ENCODE peak calls at places on chromosomes 2 and 18, in seven cellular contexts. One of them, this sample, is unnamed. For H3K36me3, the result is how much of the 10 kb centered on the place peaks cover.

GRCh38 chr2:120415728-120416509 is 70.0 kb downstream of the INHBB start:
- DNase-seq in WERI-Rb-1: no peak
- DNase-seq in right lobe of liver: no peak
- DNase-seq in spleen: peak
- DNase-seq in osteoblast: peak
- DNase-seq in IMR-90: no peak
- DNase-seq in Peyer's patch: peak
- DNase-seq in this sample: no peak

GRCh38 chr2:237296756-237297155 is 117.2 kb downstream of the COL6A3 start:
- DNase-seq in right lobe of liver: no peak
- DNase-seq in IMR-90: peak
- DNase-seq in osteoblast: no peak
- DNase-seq in Peyer's patch: no peak
- DNase-seq in WERI-Rb-1: no peak
- DNase-seq in spleen: no peak
- DNase-seq in this sample: no peak

GRCh38 chr2:112727276-112728028 is 6.6 kb downstream of the NT5DC4 start:
- DNase-seq in spleen: no peak
- DNase-seq in right lobe of liver: peak
- DNase-seq in Peyer's patch: no peak
- DNase-seq in IMR-90: no peak
- DNase-seq in WERI-Rb-1: no peak
- DNase-seq in osteoblast: no peak
- DNase-seq in this sample: no peak

GRCh38 chr2:173997269-173997668 is 32.1 kb upstream of the SP3 start:
- DNase-seq in spleen: peak
- DNase-seq in WERI-Rb-1: no peak
- DNase-seq in IMR-90: peak
- DNase-seq in right lobe of liver: peak
- DNase-seq in osteoblast: no peak
- DNase-seq in Peyer's patch: peak
- DNase-seq in this sample: peak

GRCh38 chr2:19574788-19575260 is 216.4 kb upstream of the OSR1 start:
- DNase-seq in spleen: no peak
- DNase-seq in right lobe of liver: no peak
- DNase-seq in WERI-Rb-1: no peak
- DNase-seq in IMR-90: peak
- DNase-seq in osteoblast: peak
- DNase-seq in Peyer's patch: peak
- DNase-seq in this sample: peak

GRCh38 chr18:47260138-47260923 is 8.9 kb upstream of the SKOR2 start:
- DNase-seq in osteoblast: no peak
- DNase-seq in Peyer's patch: no peak
- DNase-seq in right lobe of liver: peak
- DNase-seq in spleen: no peak
- DNase-seq in WERI-Rb-1: peak
- DNase-seq in IMR-90: peak
- DNase-seq in this sample: peak

GRCh38 chr2:128421286-128421685 is 102.6 kb upstream of the HS6ST1 start:
- DNase-seq in Peyer's patch: no peak
- DNase-seq in spleen: peak
- DNase-seq in right lobe of liver: peak
- DNase-seq in osteoblast: no peak
- DNase-seq in IMR-90: no peak
- DNase-seq in WERI-Rb-1: no peak
- DNase-seq in this sample: no peak

GRCh38 chr2:240922234-240922981 is 16.3 kb downstream of the CROCC2 start:
- DNase-seq in right lobe of liver: peak
- DNase-seq in spleen: peak
- DNase-seq in osteoblast: peak
- DNase-seq in IMR-90: no peak
- DNase-seq in Peyer's patch: peak
- DNase-seq in WERI-Rb-1: peak
- DNase-seq in this sample: no peak

GRCh38 chr18:48408111-48408726 is 964 bp downstream of the ZBTB7C start:
- DNase-seq in right lobe of liver: no peak
- DNase-seq in IMR-90: no peak
- DNase-seq in spleen: peak
- DNase-seq in osteoblast: no peak
- DNase-seq in WERI-Rb-1: peak
- DNase-seq in Peyer's patch: no peak
- DNase-seq in this sample: no peak

GRCh38 chr18:48667276-48668254 is 128.7 kb downstream of the CTIF start:
- DNase-seq in osteoblast: peak
- DNase-seq in Peyer's patch: no peak
- DNase-seq in WERI-Rb-1: peak
- DNase-seq in spleen: no peak
- DNase-seq in IMR-90: peak
- DNase-seq in right lobe of liver: peak
- DNase-seq in this sample: no peak

GRCh38 chr2:219254590-219255219 is 987 bp upstream of the TUBA4A start:
- DNase-seq in Peyer's patch: peak
- DNase-seq in osteoblast: peak
- DNase-seq in right lobe of liver: no peak
- DNase-seq in IMR-90: no peak
- DNase-seq in WERI-Rb-1: no peak
- DNase-seq in spleen: no peak
- DNase-seq in this sample: no peak

GRCh38 chr18:79606621-79607331 is 72.8 kb upstream of the CTDP1 start:
- DNase-seq in WERI-Rb-1: no peak
- DNase-seq in spleen: peak
- DNase-seq in Peyer's patch: peak
- DNase-seq in osteoblast: peak
- DNase-seq in right lobe of liver: peak
- DNase-seq in IMR-90: no peak
- DNase-seq in this sample: peak

GRCh38 chr2:88161446-88161845 is 8.7 kb upstream of the THNSL2 start:
- DNase-seq in spleen: no peak
- DNase-seq in osteoblast: no peak
- DNase-seq in WERI-Rb-1: no peak
- DNase-seq in right lobe of liver: no peak
- DNase-seq in IMR-90: no peak
- DNase-seq in Peyer's patch: no peak
- DNase-seq in this sample: no peak

GRCh38 chr2:7438855-7439254 is 521.6 kb downstream of the RNF144A start:
- DNase-seq in IMR-90: no peak
- DNase-seq in Peyer's patch: no peak
- DNase-seq in right lobe of liver: no peak
- DNase-seq in osteoblast: no peak
- DNase-seq in WERI-Rb-1: no peak
- DNase-seq in spleen: no peak
- DNase-seq in this sample: no peak

GRCh38 chr2:236745420-236746210 is 176.0 kb downstream of the ACKR3 start:
- DNase-seq in WERI-Rb-1: peak
- DNase-seq in spleen: no peak
- DNase-seq in osteoblast: no peak
- DNase-seq in right lobe of liver: no peak
- DNase-seq in Peyer's patch: no peak
- DNase-seq in IMR-90: peak
- DNase-seq in this sample: no peak

GRCh38 chr2:75416420-75417342 is 144.1 kb downstream of the EVA1A start:
- DNase-seq in spleen: no peak
- DNase-seq in IMR-90: no peak
- DNase-seq in Peyer's patch: no peak
- DNase-seq in right lobe of liver: no peak
- DNase-seq in WERI-Rb-1: no peak
- DNase-seq in osteoblast: no peak
- DNase-seq in this sample: no peak

GRCh38 chr2:97726311-97727064 is 13.1 kb downstream of the ZAP70 start:
- DNase-seq in WERI-Rb-1: peak
- DNase-seq in IMR-90: peak
- DNase-seq in spleen: peak
- DNase-seq in osteoblast: peak
- DNase-seq in right lobe of liver: no peak
- DNase-seq in Peyer's patch: no peak
- DNase-seq in this sample: peak

GRCh38 chr2:120246546-120247300 is 5.9 kb upstream of the RALB start:
- DNase-seq in right lobe of liver: no peak
- DNase-seq in spleen: peak
- DNase-seq in osteoblast: peak
- DNase-seq in Peyer's patch: no peak
- DNase-seq in IMR-90: peak
- DNase-seq in WERI-Rb-1: peak
- DNase-seq in this sample: no peak

GRCh38 chr2:238646281-238646680 is 201.6 kb upstream of the TWIST2 start:
- DNase-seq in osteoblast: no peak
- DNase-seq in right lobe of liver: no peak
- DNase-seq in spleen: no peak
- DNase-seq in WERI-Rb-1: no peak
- DNase-seq in Peyer's patch: no peak
- DNase-seq in IMR-90: no peak
- DNase-seq in this sample: no peak

GRCh38 chr2:7646661-7647060 is 729.4 kb downstream of the RNF144A start:
- DNase-seq in osteoblast: no peak
- DNase-seq in spleen: no peak
- DNase-seq in WERI-Rb-1: no peak
- DNase-seq in IMR-90: no peak
- DNase-seq in right lobe of liver: no peak
- DNase-seq in Peyer's patch: no peak
- DNase-seq in this sample: no peak

DNA sequence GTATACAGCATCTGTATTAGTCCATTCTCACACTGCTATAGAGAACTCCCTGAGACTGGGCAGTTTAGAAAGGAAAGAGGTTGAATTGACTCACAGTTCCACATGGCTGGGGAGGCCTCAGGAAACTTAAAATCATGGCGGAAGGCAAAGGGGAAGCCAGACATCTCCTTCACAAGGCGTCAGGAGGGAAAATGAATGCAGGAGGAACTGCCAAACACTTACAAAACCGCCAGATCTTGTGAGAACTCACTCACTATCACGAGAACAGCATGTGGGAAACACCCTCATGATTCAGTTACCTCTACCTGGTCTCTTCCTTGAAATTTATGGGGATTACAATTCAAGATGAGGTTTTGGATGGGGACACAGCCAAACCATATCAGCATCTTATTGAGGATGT is 25.4 kb downstream of the MAP4K4 start:
- DNase-seq in right lobe of liver: no peak
- DNase-seq in IMR-90: no peak
- DNase-seq in Peyer's patch: no peak
- DNase-seq in osteoblast: no peak
- DNase-seq in WERI-Rb-1: no peak
- DNase-seq in spleen: no peak
- DNase-seq in this sample: no peak
- H3K4me3 ChIP-seq in right lobe of liver: no peak
- H3K4me3 ChIP-seq in IMR-90: no peak
- H3K4me3 ChIP-seq in Peyer's patch: no peak
- H3K4me3 ChIP-seq in osteoblast: no peak
- H3K4me3 ChIP-seq in WERI-Rb-1: no peak
- H3K4me3 ChIP-seq in spleen: no peak
- H3K4me3 ChIP-seq in this sample: no peak

DNA sequence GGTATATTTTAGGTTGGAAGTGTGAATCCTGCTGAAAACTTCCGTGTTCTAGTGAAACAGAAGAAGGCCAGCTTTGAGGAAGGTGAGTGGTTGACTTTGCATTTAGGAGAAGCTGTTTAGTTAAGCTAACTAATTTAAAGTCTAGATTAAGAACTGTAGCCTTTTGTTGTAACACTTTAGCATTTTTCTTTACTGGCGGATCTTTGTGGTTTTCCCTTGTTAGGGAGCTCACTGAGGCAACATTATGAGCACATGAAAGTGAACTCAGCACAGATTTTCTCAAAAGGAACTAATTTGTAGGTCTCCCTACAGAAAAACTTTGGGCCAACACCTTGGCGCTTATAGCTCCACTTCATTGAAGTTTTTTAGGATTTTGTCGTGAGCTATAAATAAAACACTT is 52.8 kb downstream of the XRCC5 start:
- DNase-seq in WERI-Rb-1: no peak
- DNase-seq in spleen: no peak
- DNase-seq in osteoblast: no peak
- DNase-seq in right lobe of liver: no peak
- DNase-seq in IMR-90: no peak
- DNase-seq in Peyer's patch: no peak
- DNase-seq in this sample: no peak
- H3K36me3 ChIP-seq in WERI-Rb-1: half or more
- H3K36me3 ChIP-seq in spleen: half or more
- H3K36me3 ChIP-seq in osteoblast: half or more
- H3K36me3 ChIP-seq in right lobe of liver: half or more
- H3K36me3 ChIP-seq in IMR-90: under half
- H3K36me3 ChIP-seq in Peyer's patch: half or more
- H3K36me3 ChIP-seq in this sample: under half

DNA sequence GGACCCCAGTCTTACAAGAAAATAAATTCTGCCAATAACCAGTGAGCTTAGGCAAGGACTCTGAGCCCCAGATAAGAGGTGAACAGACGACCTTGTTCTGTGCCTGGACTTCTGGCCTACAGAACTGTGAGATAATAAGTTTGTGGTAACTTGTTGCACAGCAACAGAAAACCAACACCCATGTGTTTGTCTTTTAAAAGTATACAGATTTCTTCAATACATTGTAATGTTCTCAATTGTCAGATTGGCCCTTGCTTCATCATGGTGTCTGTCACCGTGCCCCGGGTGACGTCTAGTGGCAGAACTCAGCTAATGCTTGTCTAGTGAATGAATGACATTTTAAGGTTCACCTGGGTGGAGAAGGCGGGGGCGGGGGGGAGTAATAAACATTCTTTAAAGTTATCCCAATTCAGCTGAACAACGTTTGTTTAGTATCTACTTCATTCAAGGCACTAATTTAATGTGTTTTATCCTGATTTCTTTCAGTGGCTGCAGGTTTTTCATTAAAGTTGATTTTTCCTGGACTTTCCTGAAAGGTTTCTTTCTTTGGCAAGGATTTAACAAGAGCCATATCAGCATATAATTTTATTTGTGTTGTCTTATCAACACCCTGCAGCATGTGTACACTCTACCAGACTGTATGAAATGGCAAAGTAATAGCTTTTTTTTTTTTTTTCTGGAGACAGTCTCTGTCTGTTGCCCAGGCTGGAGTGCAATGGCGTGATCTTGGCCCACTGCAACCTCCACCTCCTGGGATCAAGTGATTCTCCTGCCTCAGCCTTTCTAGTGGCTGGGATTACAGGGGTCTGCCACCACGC is 123.8 kb upstream of the DLX2 start:
- DNase-seq in IMR-90: no peak
- DNase-seq in osteoblast: no peak
- DNase-seq in WERI-Rb-1: no peak
- DNase-seq in spleen: no peak
- DNase-seq in Peyer's patch: peak
- DNase-seq in right lobe of liver: no peak
- DNase-seq in this sample: no peak
- TF ChIP-seq CTCF in IMR-90: no peak
- TF ChIP-seq CTCF in osteoblast: no peak
- TF ChIP-seq CTCF in WERI-Rb-1: no peak
- TF ChIP-seq CTCF in spleen: no peak
- TF ChIP-seq CTCF in Peyer's patch: peak
- TF ChIP-seq CTCF in right lobe of liver: peak
- TF ChIP-seq CTCF in this sample: no peak

DNA sequence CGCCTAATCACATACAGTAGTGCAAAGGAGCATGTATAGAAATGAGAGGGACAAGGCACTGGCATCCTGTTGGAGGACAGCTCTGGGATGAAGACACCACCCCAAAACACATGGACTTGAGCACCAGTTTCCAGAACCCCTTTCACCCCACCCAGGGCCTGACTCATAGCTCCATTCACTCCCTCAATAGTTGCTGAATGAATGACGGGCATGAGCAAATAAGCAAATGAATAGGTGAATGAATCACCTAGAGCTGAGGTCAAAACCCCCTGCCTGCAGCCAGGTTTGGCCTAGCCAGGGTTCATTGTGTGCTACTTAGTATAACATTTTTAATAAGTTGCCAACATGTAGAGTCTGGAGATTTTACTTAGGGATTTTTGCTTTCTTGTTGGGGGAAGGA is 66.4 kb downstream of the NRP2 start:
- DNase-seq in osteoblast: no peak
- DNase-seq in spleen: no peak
- DNase-seq in Peyer's patch: peak
- DNase-seq in WERI-Rb-1: no peak
- DNase-seq in IMR-90: peak
- DNase-seq in right lobe of liver: no peak
- DNase-seq in this sample: no peak
- H3K4me3 ChIP-seq in osteoblast: no peak
- H3K4me3 ChIP-seq in spleen: no peak
- H3K4me3 ChIP-seq in Peyer's patch: no peak
- H3K4me3 ChIP-seq in WERI-Rb-1: no peak
- H3K4me3 ChIP-seq in IMR-90: no peak
- H3K4me3 ChIP-seq in right lobe of liver: no peak
- H3K4me3 ChIP-seq in this sample: no peak